ENCODE peak calls at places on chromosomes 5 and 9, in ten cellular contexts. Y, T, C, K, G, P, H, D, S and V are unnamed samples.

GRCh38 chr9:16598316-16598715 is 272.2 kb downstream of the BNC2 start:
- DNase-seq in Y (no peak), T (no peak), C (peak), K (no peak), G (peak), P (no peak), H (no peak), D (no peak), S (no peak), V (no peak)

GRCh38 chr5:37816883-37817282 is 23.0 kb downstream of the GDNF start:
- DNase-seq in Y (peak), T (no peak), C (no peak), K (no peak), G (peak), P (peak), H (no peak), D (no peak), S (no peak), V (no peak)

GRCh38 chr5:159704160-159704559 is 212.1 kb upstream of the ADRA1B start:
- DNase-seq in Y (no peak), T (no peak), C (no peak), K (no peak), G (no peak), P (no peak), H (no peak), D (no peak), S (no peak), V (no peak)

GRCh38 chr5:79640571-79641055 is 28.4 kb downstream of the TENT2 start:
- DNase-seq in Y (no peak), T (no peak), C (peak), K (no peak), G (peak), P (no peak), H (no peak), D (no peak), S (no peak), V (no peak)

GRCh38 chr9:131605770-131606590 is 60.7 kb downstream of the PRRT1B start:
- DNase-seq in Y (no peak), T (no peak), C (no peak), K (no peak), G (no peak), P (no peak), H (no peak), D (no peak), S (peak), V (peak)

GRCh38 chr5:85108471-85108870 is 723.8 kb upstream of the EDIL3 start:
- DNase-seq in Y (no peak), T (no peak), C (no peak), K (no peak), G (no peak), P (no peak), H (no peak), D (no peak), S (no peak), V (peak)

GRCh38 chr9:79974806-79975422 is 403.1 kb downstream of the TLE4 start:
- DNase-seq in Y (no peak), T (no peak), C (no peak), K (no peak), G (no peak), P (no peak), H (peak), D (no peak), S (no peak), V (no peak)

GRCh38 chr5:118956727-118957126 is 31.6 kb downstream of the DTWD2 start:
- DNase-seq in Y (peak), T (no peak), C (peak), K (no peak), G (peak), P (no peak), H (no peak), D (peak), S (no peak), V (peak)

GRCh38 chr5:148808864-148809642 is 17.4 kb upstream of the ADRB2 start:
- DNase-seq in Y (no peak), T (no peak), C (no peak), K (peak), G (no peak), P (no peak), H (no peak), D (no peak), S (no peak), V (peak)

GRCh38 chr5:54673523-54674225 is 156.1 kb downstream of the SNX18 start:
- DNase-seq in Y (no peak), T (no peak), C (peak), K (peak), G (no peak), P (no peak), H (no peak), D (no peak), S (peak), V (no peak)

GRCh38 chr9:134178781-134179551 is 14.6 kb upstream of the RNU6ATAC start:
- DNase-seq in Y (no peak), T (peak), C (peak), K (no peak), G (peak), P (peak), H (no peak), D (no peak), S (no peak), V (no peak)